ENCODE peak calls at places on chromosomes 6 and 20, in ten cellular contexts. G is AG10803, E is body of pancreas, H is ovary, Z is breast epithelium, I is choroid plexus epithelial cell, Y is HCT116, U is foreskin fibroblast, M is AG04450, N is HL-60. Q is an unnamed sample.

GRCh38 chr6:35648203-35648602 is 40.5 kb downstream of the FKBP5 start:
- DNase-seq in G (no peak), E (no peak), H (no peak), Z (no peak), I (no peak), Y (no peak), U (no peak), M (no peak), N (no peak), Q (no peak)

GRCh38 chr6:37525460-37526357 is 26.0 kb upstream of the CCDC167 start:
- DNase-seq in G (no peak), E (no peak), H (no peak), Z (no peak), I (peak; percentile 35), Y (no peak), U (peak; percentile 43), M (no peak), N (no peak), Q (no peak)

GRCh38 chr6:135438907-135439535 is 58.5 kb downstream of the AHI1 start:
- DNase-seq in G (no peak), E (no peak), H (no peak), Z (no peak), I (peak; percentile 53), Y (no peak), U (peak; percentile 46), M (no peak), N (no peak), Q (no peak)

GRCh38 chr6:152232494-152233151 is 404.5 kb downstream of the SYNE1 start:
- DNase-seq in G (peak; percentile 47), E (no peak), H (no peak), Z (no peak), I (peak; percentile 82), Y (no peak), U (peak; percentile 55), M (no peak), N (no peak), Q (no peak)

GRCh38 chr6:26053929-26054658 is 33.1 kb upstream of the HFE start:
- DNase-seq in G (peak; percentile 19), E (no peak), H (no peak), Z (no peak), I (peak; percentile 47), Y (no peak), U (peak; percentile 44), M (no peak), N (no peak), Q (no peak)

GRCh38 chr6:130453230-130453629 is 87.4 kb downstream of the TMEM200A start:
- DNase-seq in G (peak; percentile 55), E (no peak), H (no peak), Z (no peak), I (peak; percentile 85), Y (no peak), U (no peak), M (no peak), N (no peak), Q (no peak)

GRCh38 chr6:99024089-99024488 is 76.3 kb upstream of the FBXL4 start:
- DNase-seq in G (no peak), E (no peak), H (no peak), Z (no peak), I (no peak), Y (no peak), U (no peak), M (no peak), N (no peak), Q (no peak)

GRCh38 chr6:41371992-41372525 is 36.7 kb downstream of the NCR2 start:
- DNase-seq in G (peak; percentile 25), E (no peak), H (no peak), Z (no peak), I (peak; percentile 63), Y (no peak), U (peak; percentile 34), M (no peak), N (no peak), Q (peak; percentile 29)

GRCh38 chr6:166587631-166588413 is 1.3 kb upstream of the RAMACL start:
- DNase-seq in G (no peak), E (no peak), H (no peak), Z (no peak), I (peak; percentile 42), Y (no peak), U (no peak), M (no peak), N (no peak), Q (no peak)

GRCh38 chr6:72894091-72894490 is 272.2 kb downstream of the KCNQ5 start:
- DNase-seq in G (no peak), E (no peak), H (no peak), Z (no peak), I (no peak), Y (no peak), U (no peak), M (no peak), N (no peak), Q (no peak)

GRCh38 chr6:63571883-63572732 is at the start of the genes LOC128125822 and PTP4A1:
- DNase-seq in G (peak; percentile 97), E (peak; percentile 99), H (peak; percentile 97), Z (peak; percentile 97), I (peak; percentile 99), Y (peak; percentile 92), U (peak; percentile 100), M (peak; percentile 96), N (peak; percentile 74), Q (peak; percentile 97)

GRCh38 chr6:105320766-105321165 is 82.1 kb downstream of the PREP start:
- DNase-seq in G (no peak), E (peak; percentile 51), H (no peak), Z (no peak), I (no peak), Y (no peak), U (no peak), M (no peak), N (no peak), Q (no peak)

GRCh38 chr20:52192296-52193007 is 873 bp upstream of the ZFP64 start:
- DNase-seq in G (no peak), E (peak; percentile 27), H (peak; percentile 20), Z (no peak), I (no peak), Y (peak; percentile 38), U (peak; percentile 35), M (no peak), N (peak; percentile 26), Q (no peak)
- H3K4me3 ChIP-seq in G (peak overlapping the region; percentile 86), E (peak overlapping the region; percentile 66), H (peak overlapping the region; percentile 78), Z (peak overlapping the region; percentile 75), I (peak overlapping the region; percentile 88), Y (peak overlapping the region; percentile 68), U (peak overlapping the region; percentile 80), M (peak overlapping the region; percentile 85), N (peak overlapping the region; percentile 92), Q (no peak overlapping the region)

DNA sequence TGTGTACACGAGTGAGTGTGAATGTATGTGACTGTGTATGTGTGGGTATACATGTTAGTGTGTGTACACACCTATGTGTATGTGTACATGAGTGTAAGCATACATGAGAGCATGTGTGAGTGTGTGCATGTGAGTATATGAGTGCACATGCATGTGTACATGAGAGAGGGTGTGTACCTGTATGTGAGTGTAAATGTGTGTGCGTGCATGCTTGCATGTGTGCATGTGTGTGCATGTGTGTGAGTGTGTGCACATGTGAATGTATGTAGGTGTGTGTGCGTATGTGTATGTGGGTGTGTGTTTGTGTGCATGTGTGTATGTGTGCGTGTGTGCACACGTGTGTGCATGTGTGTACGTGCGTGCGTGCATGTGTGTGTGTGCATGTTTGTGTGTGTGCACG is 183.4 kb downstream of the BMP7 start:
- DNase-seq in G (no peak), E (no peak), H (no peak), Z (no peak), I (no peak), Y (no peak), U (no peak), M (no peak), N (no peak), Q (no peak)
- H3K4me3 ChIP-seq in G (no peak overlapping the region), E (no peak overlapping the region), H (no peak overlapping the region), Z (no peak overlapping the region), I (no peak overlapping the region), Y (no peak overlapping the region), U (no peak overlapping the region), M (no peak overlapping the region), N (no peak overlapping the region), Q (no peak overlapping the region)

GRCh38 chr6:45195137-45195536 is 133.0 kb upstream of the RUNX2 start:
- DNase-seq in G (no peak), E (no peak), H (no peak), Z (no peak), I (no peak), Y (no peak), U (no peak), M (no peak), N (no peak), Q (no peak)
- H3K4me3 ChIP-seq in G (no peak overlapping the region), E (no peak overlapping the region), H (no peak overlapping the region), Z (no peak overlapping the region), I (no peak overlapping the region), Y (no peak overlapping the region), U (no peak overlapping the region), M (no peak overlapping the region), N (no peak overlapping the region), Q (no peak overlapping the region)

GRCh38 chr20:62477669-62478450 is 2.1 kb upstream of the GATA5 start:
- DNase-seq in G (no peak), E (no peak), H (no peak), Z (no peak), I (no peak), Y (no peak), U (no peak), M (no peak), N (no peak), Q (no peak)
- H3K4me3 ChIP-seq in G (no peak overlapping the region), E (no peak overlapping the region), H (no peak overlapping the region), Z (no peak overlapping the region), I (no peak overlapping the region), Y (no peak overlapping the region), U (no peak overlapping the region), M (no peak overlapping the region), N (no peak overlapping the region), Q (no peak overlapping the region)